ENCODE peak calls at places on chromosomes 5 and 9, in eight cellular contexts. T is stomach, X is cardiac fibroblast, I is lower lobe of right lung, W is coronary artery, L is HL-60, Y is right lobe of liver, C is endodermal cell. F is an unnamed sample.

GRCh38 chr5:162996052-162996451 is 441.3 kb upstream of the CCNG1 start:
- DNase-seq in L (no peak), W (no peak), C (no peak), Y (no peak), X (no peak), I (no peak), T (no peak), F (no peak)

GRCh38 chr5:145443366-145443765 is 391.8 kb downstream of the PRELID2 start:
- DNase-seq in L (no peak), I (no peak), T (no peak), W (no peak), X (no peak), Y (no peak), C (no peak), F (no peak)

GRCh38 chr9:127144670-127145458 is 22.4 kb upstream of the ANGPTL2 start:
- DNase-seq in Y (no peak), X (peak; percentile 74), L (no peak), I (no peak), C (peak; percentile 47), W (no peak), T (no peak), F (no peak)

GRCh38 chr9:130845901-130846381 is 10.9 kb downstream of the ABL1 start:
- DNase-seq in W (no peak), X (peak; percentile 91), L (no peak), T (no peak), C (peak; percentile 50), Y (no peak), I (no peak), F (no peak)

GRCh38 chr5:143064207-143064606 is 294.0 kb downstream of the ARHGAP26 start:
- DNase-seq in W (no peak), I (no peak), X (peak; percentile 69), C (no peak), T (no peak), L (no peak), Y (no peak), F (no peak)

GRCh38 chr9:75844321-75844720 is 46.2 kb upstream of the PCSK5 start:
- DNase-seq in I (no peak), L (no peak), W (no peak), X (no peak), T (no peak), Y (no peak), C (no peak), F (no peak)

GRCh38 chr5:155546075-155546474 is 532.5 kb downstream of the KIF4B start:
- DNase-seq in X (no peak), L (no peak), I (no peak), Y (no peak), T (no peak), C (no peak), W (no peak), F (no peak)

GRCh38 chr9:114086009-114086408 is 7.9 kb upstream of the AMBP start:
- DNase-seq in W (no peak), I (no peak), X (no peak), T (no peak), Y (no peak), C (no peak), L (no peak), F (no peak)

GRCh38 chr9:136944519-136945332 is at the start of the genes C8G and FBXW5:
- DNase-seq in I (peak; percentile 97), T (peak; percentile 95), C (peak; percentile 97), X (peak; percentile 95), L (peak; percentile 91), W (peak; percentile 95), Y (peak; percentile 98), F (peak; percentile 60)

GRCh38 chr9:136942881-136943230 is 1.7 kb downstream of the FBXW5 start:
- DNase-seq in C (peak; percentile 39), X (no peak), L (no peak), I (no peak), W (no peak), Y (peak; percentile 62), T (no peak), F (no peak)

GRCh38 chr9:136942112-136942880 is 2.2 kb downstream of the FBXW5 start:
- DNase-seq in T (no peak), W (peak; percentile 72), Y (peak; percentile 66), C (peak; percentile 38), X (no peak), L (no peak), I (no peak), F (no peak)

GRCh38 chr9:136944094-136944518 is 432 bp downstream of the FBXW5 start:
- DNase-seq in I (no peak), W (no peak), C (peak; percentile 75), Y (no peak), T (peak; percentile 49), X (peak; percentile 66), L (peak; percentile 39), F (no peak)

DNA sequence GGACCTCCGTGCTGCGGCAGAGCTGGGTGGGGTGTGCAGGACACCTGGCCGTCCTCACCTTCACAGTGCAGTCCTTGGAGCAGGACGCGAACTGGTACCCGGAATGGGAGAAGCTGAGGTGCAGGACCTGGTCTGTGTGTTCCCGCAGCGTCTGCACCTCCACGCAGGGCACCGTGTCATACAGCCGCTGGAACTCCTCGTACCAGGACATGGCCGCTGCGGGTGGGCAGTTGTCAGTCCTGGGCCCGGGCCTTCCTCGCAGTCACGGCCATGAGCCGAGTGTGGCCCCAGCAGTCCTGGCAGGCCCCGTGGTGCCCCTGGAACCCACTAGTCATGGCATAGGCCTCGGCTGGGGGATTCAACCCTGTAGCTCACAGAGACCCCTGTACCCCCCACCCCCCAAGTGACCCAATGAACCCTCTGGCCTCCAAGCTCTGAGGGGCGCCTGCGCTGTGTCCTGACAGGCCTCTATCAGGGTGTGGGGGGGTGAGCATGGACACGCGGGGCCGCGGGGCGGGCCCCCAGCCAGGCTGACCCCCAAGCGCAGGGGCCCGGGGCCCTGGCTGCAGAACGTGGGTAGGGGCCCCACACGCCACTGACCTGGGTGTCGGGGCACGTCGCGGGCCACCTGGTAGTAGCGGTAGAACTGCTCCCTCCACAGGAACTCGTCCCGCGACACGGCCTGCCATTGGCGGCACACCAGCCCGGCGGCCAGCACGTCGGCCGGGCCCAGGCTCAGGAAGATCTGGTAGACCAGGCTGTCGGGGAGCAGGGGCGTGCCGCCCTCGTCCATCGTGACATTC is 1.0 kb downstream of the FBXW5 start:
- DNase-seq in W (no peak), I (no peak), Y (peak; percentile 71), X (peak; percentile 34), L (peak; percentile 51), T (peak; percentile 50), C (no peak), F (no peak)
- TF ChIP-seq CTCF in W (no peak), I (no peak), Y (no peak), X (no peak), L (no peak), T (no peak), C (no peak), F (no peak)

GRCh38 chr5:14148483-14148882 is 5.3 kb downstream of the TRIO start:
- DNase-seq in I (no peak), X (no peak), L (no peak), Y (no peak), T (no peak), C (no peak), W (no peak), F (no peak)

GRCh38 chr5:14148890-14149671 is 5.9 kb downstream of the TRIO start:
- DNase-seq in I (no peak), Y (peak; percentile 59), L (no peak), C (peak; percentile 68), X (no peak), W (no peak), T (no peak), F (no peak)

GRCh38 chr5:14146725-14147124 is 3.6 kb downstream of the TRIO start:
- DNase-seq in T (no peak), L (no peak), C (no peak), Y (no peak), I (no peak), X (no peak), W (no peak), F (no peak)

GRCh38 chr5:14147210-14147609 is 4.1 kb downstream of the TRIO start:
- DNase-seq in Y (no peak), T (no peak), W (no peak), L (no peak), C (no peak), X (no peak), I (no peak), F (no peak)

DNA sequence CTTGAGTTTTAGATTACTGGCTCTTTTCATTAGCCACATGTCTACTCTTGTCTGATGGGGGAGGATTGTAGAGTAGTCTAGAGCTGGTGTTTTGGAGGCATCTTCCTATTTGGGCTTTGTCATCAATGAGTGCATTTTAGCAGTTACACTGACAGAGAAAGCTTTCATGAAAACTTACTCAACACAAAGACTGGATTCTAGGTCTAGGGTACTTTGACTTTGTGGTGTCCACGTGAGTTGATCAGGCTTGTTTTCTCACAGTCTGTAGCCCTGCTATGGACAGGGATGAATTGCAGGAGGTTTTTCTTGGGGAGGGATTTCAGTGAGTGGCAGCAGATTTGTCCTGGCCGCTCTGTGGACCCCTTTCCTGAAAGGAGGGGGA is 6.5 kb downstream of the TRIO start:
- DNase-seq in W (no peak), L (no peak), X (no peak), I (no peak), C (peak; percentile 57), T (no peak), Y (no peak), F (no peak)
- H3K4me3 ChIP-seq in W (no peak overlapping the region), L (no peak overlapping the region), X (no peak overlapping the region), I (no peak overlapping the region), C (no peak overlapping the region), T (no peak overlapping the region), Y (no peak overlapping the region), F (no peak overlapping the region)

GRCh38 chr5:56481147-56481997 is 248.2 kb upstream of the ANKRD55 start:
- DNase-seq in C (peak; percentile 78), Y (peak; percentile 60), L (peak; percentile 1), T (peak; percentile 46), X (peak; percentile 43), I (peak; percentile 63), W (no peak), F (no peak)
- TF ChIP-seq CTCF in C (peak; percentile 77), Y (no peak), L (no peak), T (no peak), X (no peak), I (peak; percentile 23), W (no peak), F (peak; percentile 33)

GRCh38 chr5:167736992-167737391 is 554.5 kb upstream of the WWC1 start:
- DNase-seq in C (no peak), T (no peak), X (no peak), L (no peak), Y (no peak), I (no peak), W (no peak), F (no peak)

GRCh38 chr5:167732499-167732898 is 558.9 kb upstream of the WWC1 start:
- DNase-seq in I (no peak), C (no peak), W (no peak), T (no peak), Y (no peak), X (no peak), L (no peak), F (no peak)

GRCh38 chr5:167730656-167731055 is 560.8 kb upstream of the WWC1 start:
- DNase-seq in L (no peak), I (no peak), Y (no peak), X (peak; percentile 46), C (no peak), W (no peak), T (no peak), F (no peak)

GRCh38 chr5:167730121-167730520 is 561.3 kb upstream of the WWC1 start:
- DNase-seq in Y (no peak), X (peak; percentile 95), W (no peak), C (no peak), T (no peak), I (no peak), L (no peak), F (no peak)

DNA sequence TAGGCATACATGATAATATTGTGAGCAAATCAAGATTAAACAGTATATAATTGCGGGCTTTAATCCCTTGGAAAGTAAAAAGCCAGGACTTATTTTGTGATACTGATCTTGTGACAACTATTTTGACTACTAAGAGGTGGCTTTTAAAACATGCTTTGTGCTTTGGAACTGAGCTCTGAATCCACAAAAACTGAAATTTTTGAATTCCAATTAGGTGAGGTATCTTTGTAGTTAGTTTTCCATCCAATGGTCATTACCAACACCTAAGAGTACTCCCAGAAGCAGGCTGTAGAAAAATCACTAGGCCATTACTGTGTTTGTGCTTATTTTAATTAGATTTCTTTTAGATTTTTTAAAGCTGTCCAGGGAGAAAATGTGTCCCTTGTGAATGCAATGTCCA is 559.5 kb upstream of the WWC1 start:
- DNase-seq in Y (no peak), X (no peak), T (no peak), I (no peak), L (no peak), C (no peak), W (no peak), F (no peak)
- H3K4me3 ChIP-seq in Y (no peak overlapping the region), X (no peak overlapping the region), T (no peak overlapping the region), I (no peak overlapping the region), L (no peak overlapping the region), C (no peak overlapping the region), W (no peak overlapping the region), F (no peak overlapping the region)

F was measured in GM12864.